ENCODE peak calls at places on chromosomes 1 and 21, in six cellular contexts. T, P, Y, L, Q and R are unnamed samples.

GRCh38 chr1:172697463-172698100 is 38.7 kb downstream of the FASLG start:
- DNase-seq in P (no peak), T (no peak), Y (no peak), L (no peak), Q (no peak), R (no peak)

GRCh38 chr1:232276651-232277050 is 353.3 kb downstream of the SIPA1L2 start:
- DNase-seq in Y (no peak), T (no peak), L (no peak), Q (no peak), P (no peak), R (no peak)

GRCh38 chr21:41438425-41439113 is 12.5 kb downstream of the MX1 start:
- DNase-seq in Q (no peak), L (no peak), Y (no peak), T (no peak), P (no peak), R (no peak)

GRCh38 chr1:44847786-44848185 is 4.7 kb upstream of the PTCH2 start:
- DNase-seq in L (no peak), P (no peak), T (no peak), Q (no peak), Y (no peak), R (no peak)

GRCh38 chr1:174079796-174080195 is 57.6 kb upstream of the RC3H1 start:
- DNase-seq in T (no peak), P (no peak), Q (no peak), Y (peak; percentile 45), L (no peak), R (no peak)

GRCh38 chr1:6002714-6003501 is 10.7 kb upstream of the NPHP4 start:
- DNase-seq in Y (no peak), Q (no peak), L (no peak), T (peak; percentile 48), P (no peak), R (no peak)

GRCh38 chr1:176187001-176187400 is 20.1 kb downstream of the COP1 start:
- DNase-seq in Y (no peak), L (no peak), T (no peak), P (no peak), Q (no peak), R (no peak)

GRCh38 chr1:113452921-113453770 is 62.8 kb downstream of the MAGI3 start:
- DNase-seq in P (peak; percentile 63), Q (peak; percentile 66), L (peak; percentile 30), T (peak; percentile 32), Y (peak; percentile 52), R (peak; percentile 73)

GRCh38 chr1:169119405-169119804 is 12.9 kb downstream of the ATP1B1 start:
- DNase-seq in Y (no peak), L (no peak), P (peak; percentile 68), T (no peak), Q (peak; percentile 80), R (peak; percentile 52)

GRCh38 chr1:154869351-154870116 is 547 bp downstream of the KCNN3 start:
- DNase-seq in L (peak; percentile 41), T (no peak), Q (peak; percentile 38), P (peak; percentile 68), Y (no peak), R (no peak)

GRCh38 chr1:235929216-235929615 is 62.5 kb upstream of the LYST start:
- DNase-seq in P (no peak), L (no peak), Y (no peak), T (no peak), Q (no peak), R (no peak)

GRCh38 chr1:235931181-235931738 is 64.6 kb upstream of the LYST start:
- DNase-seq in P (no peak), Y (no peak), T (no peak), L (no peak), Q (no peak), R (no peak)

GRCh38 chr1:235933017-235933416 is 66.3 kb upstream of the LYST start:
- DNase-seq in L (no peak), T (no peak), Y (no peak), Q (no peak), P (no peak), R (no peak)

GRCh38 chr1:235932090-235932510 is 65.4 kb upstream of the LYST start:
- DNase-seq in T (no peak), Q (no peak), Y (no peak), P (no peak), L (no peak), R (no peak)

DNA sequence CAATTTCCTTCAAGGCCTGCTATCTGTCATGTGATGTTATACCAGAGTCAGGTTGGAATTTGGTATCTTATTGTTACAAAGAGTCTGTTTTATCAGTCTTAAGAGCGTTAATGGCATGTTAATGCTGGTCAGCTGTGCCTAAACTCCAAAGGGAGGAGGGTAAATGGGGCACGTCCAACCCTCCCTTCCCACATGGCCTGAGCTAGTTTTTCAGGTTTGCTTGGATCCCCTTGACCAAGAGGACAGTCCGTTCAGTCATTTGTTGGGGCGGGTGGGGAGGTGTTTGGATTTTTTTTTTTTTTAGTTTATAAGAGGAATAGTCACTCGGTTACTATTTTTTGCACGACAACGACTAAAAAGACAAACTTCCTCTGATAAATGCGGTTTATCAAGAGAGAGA is 63.8 kb upstream of the LYST start:
- DNase-seq in P (no peak), L (no peak), Q (no peak), Y (peak; percentile 67), T (no peak), R (no peak)
- H3K9ac ChIP-seq in P (no peak overlapping the region), L (no peak overlapping the region), Q (no peak overlapping the region), Y (no peak overlapping the region), T (no peak overlapping the region), R (no peak overlapping the region)

DNA sequence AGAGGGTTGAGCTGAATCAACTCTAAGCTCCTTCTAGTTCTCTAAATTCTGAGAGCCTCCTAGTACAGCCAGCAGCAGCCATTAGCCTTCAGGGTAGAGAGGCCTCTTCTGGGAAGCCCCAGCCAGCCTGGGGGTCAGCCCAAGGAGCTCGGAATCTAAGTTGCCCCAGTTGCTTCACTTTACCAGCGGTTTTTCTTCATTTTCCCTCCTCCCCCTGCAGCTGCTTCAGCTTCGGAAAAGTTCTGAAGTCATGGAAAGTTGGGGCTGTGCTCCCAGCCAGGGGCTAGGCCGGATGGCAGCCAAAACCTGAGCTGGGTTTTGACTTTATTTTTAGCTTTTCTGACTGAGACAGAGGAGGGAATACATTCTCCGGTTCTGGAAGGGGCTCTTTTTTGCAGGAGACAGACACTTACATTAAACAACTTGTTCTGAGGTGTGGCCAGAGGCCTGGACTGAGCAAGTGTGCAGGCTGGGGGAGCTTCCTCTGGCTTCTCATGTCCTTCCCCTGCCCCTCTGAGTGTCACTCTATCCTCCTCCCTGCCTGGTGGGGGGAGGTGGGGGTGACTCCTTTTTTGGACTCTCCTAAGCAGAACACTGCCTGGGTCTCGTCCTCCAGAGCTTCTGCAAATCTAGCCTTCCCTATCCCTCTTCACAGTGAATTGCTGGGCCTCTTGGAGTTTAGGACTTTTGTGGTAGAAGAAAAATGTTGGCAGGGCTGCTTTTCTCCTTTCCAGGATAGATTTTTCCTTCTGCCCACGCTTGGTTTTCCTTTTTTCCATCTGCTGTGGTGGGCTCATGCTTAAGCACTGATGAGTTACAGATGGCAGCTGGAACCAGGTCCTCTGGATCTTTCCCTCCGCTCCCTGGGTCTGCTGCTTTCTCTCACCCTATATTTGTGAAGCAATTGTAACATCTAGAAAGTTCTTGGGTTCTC is 14.5 kb downstream of the LMNA start:
- DNase-seq in T (no peak), P (peak; percentile 81), L (no peak), Y (peak; percentile 53), Q (peak; percentile 84), R (peak; percentile 87)
- H3K4me3 ChIP-seq in T (no peak overlapping the region), P (peak overlapping the region; percentile 58), L (no peak overlapping the region), Y (no peak overlapping the region), Q (no peak overlapping the region), R (peak overlapping the region; percentile 74)

DNA sequence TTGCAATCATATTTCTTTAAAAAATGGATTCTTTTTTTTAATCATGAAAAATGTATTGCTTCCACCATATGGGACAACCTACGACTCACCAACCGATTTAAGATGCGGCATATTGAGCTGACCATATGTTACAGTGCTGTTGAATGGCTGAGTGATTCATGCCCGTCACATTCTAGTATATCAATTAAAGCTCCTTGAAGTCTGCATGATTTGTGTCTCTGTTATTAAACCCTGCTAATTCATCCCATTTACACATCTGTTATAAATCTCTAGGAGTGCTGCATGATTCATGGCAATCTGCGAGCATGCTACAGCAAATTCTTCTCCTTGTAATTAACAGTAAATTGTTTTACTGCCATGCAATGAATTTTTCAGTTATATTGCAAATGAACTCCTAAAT is 239.8 kb downstream of the USH2A start:
- DNase-seq in T (no peak), L (no peak), Q (peak; percentile 40), P (peak; percentile 9), Y (no peak), R (peak; percentile 39)
- H3K9ac ChIP-seq in T (no peak overlapping the region), L (no peak overlapping the region), Q (no peak overlapping the region), P (no peak overlapping the region), Y (no peak overlapping the region), R (no peak overlapping the region)

DNA sequence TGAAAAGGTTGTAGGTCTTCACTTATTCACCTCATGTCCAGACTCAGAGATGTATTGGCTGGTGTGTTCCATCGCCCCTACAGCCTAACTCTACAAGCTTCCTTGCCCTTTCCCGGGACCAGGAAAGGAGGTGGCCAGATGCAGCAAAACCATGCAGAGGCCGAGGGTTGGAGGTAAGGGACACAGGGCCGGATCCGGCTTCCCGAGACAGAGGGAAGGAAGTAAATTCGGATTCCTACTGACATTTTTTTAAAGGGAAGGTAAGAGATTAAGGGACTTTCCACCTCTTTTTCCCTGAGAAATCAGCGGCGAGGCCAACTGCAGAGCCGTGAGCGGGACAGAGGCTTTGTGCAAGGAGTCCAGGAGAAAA is 12.7 kb downstream of the EPHA10 start:
- DNase-seq in Y (no peak), T (no peak), Q (no peak), L (no peak), P (no peak), R (no peak)
- H3K4me3 ChIP-seq in Y (no peak overlapping the region), T (no peak overlapping the region), Q (no peak overlapping the region), L (peak overlapping the region; percentile 43), P (no peak overlapping the region), R (no peak overlapping the region)